ENCODE peak calls at places on chromosomes 4 and X, in seven cellular contexts. D is pancreas, J is fibroblast of lung, H is fibroblast of the aortic adventitia, W is hepatocyte, I is NT2/D1, V is fibroblast of mammary gland. C is an unnamed sample.

GRCh38 chr4:109171098-109171497 is 131.4 kb downstream of the COL25A1 start:
- DNase-seq in D (no peak), J (no peak), H (no peak), W (no peak), I (no peak), V (peak), C (no peak)

GRCh38 chrX:153969125-153969903 is 2.3 kb downstream of the HCFC1 start:
- DNase-seq in D (peak), J (no peak), H (no peak), W (no peak), I (no peak), V (no peak), C (no peak)

GRCh38 chrX:16022580-16023170 is 100.7 kb upstream of the GRPR start:
- DNase-seq in D (no peak), J (peak), H (peak), W (no peak), I (no peak), V (peak), C (no peak)

GRCh38 chr4:152099555-152099954 is 338.7 kb upstream of the GATB start:
- DNase-seq in D (no peak), J (no peak), H (no peak), W (no peak), I (no peak), V (no peak), C (no peak)

GRCh38 chr4:12943069-12943468 is 541.1 kb downstream of the RAB28 start:
- DNase-seq in D (no peak), J (no peak), H (no peak), W (no peak), I (no peak), V (no peak), C (no peak)

GRCh38 chr4:89788243-89789072 is 48.5 kb downstream of the SNCA start:
- DNase-seq in D (no peak), J (peak), H (peak), W (no peak), I (no peak), V (peak), C (peak)

GRCh38 chr4:122121593-122121992 is 30.5 kb upstream of the BLTP1 start:
- DNase-seq in D (no peak), J (no peak), H (no peak), W (no peak), I (no peak), V (no peak), C (no peak)

GRCh38 chr4:61333490-61333889 is 133.4 kb downstream of the ADGRL3 start:
- DNase-seq in D (no peak), J (no peak), H (no peak), W (no peak), I (no peak), V (no peak), C (no peak)

GRCh38 chr4:65880594-65880993 is 210.3 kb upstream of the EPHA5 start:
- DNase-seq in D (no peak), J (peak), H (peak), W (no peak), I (no peak), V (no peak), C (no peak)

DNA sequence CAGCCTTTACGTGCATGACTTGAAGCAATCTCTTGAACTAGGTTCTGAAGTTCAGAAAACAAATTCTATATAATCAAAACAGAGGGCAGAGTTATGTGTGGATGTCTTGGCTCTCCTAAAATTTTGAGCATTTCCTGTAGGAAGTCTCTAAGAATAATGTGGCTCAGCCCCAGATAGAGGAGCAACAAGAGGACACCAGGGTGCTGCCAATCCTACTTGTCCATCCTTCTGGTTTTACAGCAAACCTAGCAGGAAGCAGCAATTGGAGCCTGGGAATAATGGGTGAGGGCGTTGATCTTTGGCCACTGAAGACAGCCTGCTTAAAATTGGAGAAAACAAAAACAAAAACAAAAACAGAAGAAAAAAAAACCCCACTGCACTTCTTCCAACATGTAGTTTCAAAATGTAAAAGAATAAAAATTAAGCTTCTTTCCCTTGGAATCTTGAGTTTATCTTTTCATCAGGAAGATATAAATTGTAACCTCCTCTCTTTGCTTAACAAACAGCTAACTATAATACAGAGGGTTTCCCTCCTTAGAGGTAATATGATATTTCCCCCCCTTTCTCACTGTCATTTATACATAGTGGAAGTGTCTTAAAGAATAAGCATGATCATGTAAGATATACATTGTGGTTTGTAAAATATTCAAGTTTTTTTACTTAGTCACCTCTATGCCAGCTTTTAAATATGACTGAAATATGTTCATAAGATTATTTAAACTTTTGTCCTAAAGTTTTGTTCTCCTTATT is 130.6 kb downstream of the FBXO8 start:
- DNase-seq in D (no peak), J (no peak), H (no peak), W (no peak), I (no peak), V (no peak), C (no peak)
- H3K4me3 ChIP-seq in D (no peak), J (no peak), H (no peak), W (no peak), I (no peak), V (no peak), C (no peak)

DNA sequence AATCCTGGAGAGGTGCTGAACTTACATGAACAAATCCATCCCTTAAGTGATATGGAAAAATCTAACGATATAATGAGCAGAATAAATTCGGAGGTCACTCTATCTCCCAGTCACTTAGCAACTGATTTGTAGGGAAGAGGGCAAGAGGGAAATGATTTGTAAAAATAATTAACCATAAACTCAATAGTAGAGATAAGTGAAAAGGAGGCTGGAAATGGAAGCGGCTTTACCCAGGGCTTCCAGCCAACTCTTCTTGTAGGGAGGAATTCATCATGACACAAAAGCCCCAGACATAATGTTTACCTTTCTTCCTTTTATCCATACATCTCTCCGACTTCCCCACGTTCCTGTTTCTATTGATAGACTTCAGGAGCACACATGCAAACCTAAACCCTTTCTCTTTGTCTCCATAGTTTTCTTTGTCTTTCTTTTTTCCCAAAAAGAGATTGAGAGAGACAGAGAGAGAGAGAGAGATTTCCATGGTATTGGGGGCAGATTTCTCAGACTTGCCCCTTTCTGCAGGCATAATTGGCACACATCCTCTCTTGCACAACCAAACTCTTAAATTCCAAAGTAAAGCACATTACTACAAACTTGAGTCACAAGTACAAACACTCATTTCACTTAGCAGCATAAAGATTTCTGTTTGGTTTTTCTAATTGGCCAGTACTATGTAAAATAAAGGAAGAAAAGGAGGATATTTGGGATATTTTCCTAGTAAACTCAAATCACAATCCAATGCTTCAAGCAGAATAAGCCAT is 141.0 kb downstream of the MAPK10 start:
- DNase-seq in D (no peak), J (peak), H (peak), W (no peak), I (no peak), V (peak), C (no peak)
- H3K4me3 ChIP-seq in D (no peak), J (no peak), H (no peak), W (no peak), I (no peak), V (no peak), C (no peak)

GRCh38 chrX:68827848-68828562 is 816 bp upstream of the EFNB1 start:
- DNase-seq in D (peak), J (peak), H (peak), W (peak), I (peak), V (peak), C (peak)
- H3K4me3 ChIP-seq in D (no peak), J (no peak), H (peak), W (no peak), I (peak), V (peak), C (peak)

GRCh38 chrX:20383487-20383886 is 116.8 kb upstream of the RPS6KA3 start:
- DNase-seq in D (no peak), J (no peak), H (no peak), W (no peak), I (no peak), V (no peak), C (peak)

GRCh38 chrX:20382082-20382481 is 115.4 kb upstream of the RPS6KA3 start:
- DNase-seq in D (no peak), J (no peak), H (no peak), W (no peak), I (no peak), V (no peak), C (no peak)

GRCh38 chrX:20378291-20378920 is 111.7 kb upstream of the RPS6KA3 start:
- DNase-seq in D (no peak), J (peak), H (no peak), W (peak), I (no peak), V (peak), C (no peak)

GRCh38 chrX:20388594-20388993 is 121.9 kb upstream of the RPS6KA3 start:
- DNase-seq in D (no peak), J (peak), H (peak), W (no peak), I (no peak), V (no peak), C (no peak)

DNA sequence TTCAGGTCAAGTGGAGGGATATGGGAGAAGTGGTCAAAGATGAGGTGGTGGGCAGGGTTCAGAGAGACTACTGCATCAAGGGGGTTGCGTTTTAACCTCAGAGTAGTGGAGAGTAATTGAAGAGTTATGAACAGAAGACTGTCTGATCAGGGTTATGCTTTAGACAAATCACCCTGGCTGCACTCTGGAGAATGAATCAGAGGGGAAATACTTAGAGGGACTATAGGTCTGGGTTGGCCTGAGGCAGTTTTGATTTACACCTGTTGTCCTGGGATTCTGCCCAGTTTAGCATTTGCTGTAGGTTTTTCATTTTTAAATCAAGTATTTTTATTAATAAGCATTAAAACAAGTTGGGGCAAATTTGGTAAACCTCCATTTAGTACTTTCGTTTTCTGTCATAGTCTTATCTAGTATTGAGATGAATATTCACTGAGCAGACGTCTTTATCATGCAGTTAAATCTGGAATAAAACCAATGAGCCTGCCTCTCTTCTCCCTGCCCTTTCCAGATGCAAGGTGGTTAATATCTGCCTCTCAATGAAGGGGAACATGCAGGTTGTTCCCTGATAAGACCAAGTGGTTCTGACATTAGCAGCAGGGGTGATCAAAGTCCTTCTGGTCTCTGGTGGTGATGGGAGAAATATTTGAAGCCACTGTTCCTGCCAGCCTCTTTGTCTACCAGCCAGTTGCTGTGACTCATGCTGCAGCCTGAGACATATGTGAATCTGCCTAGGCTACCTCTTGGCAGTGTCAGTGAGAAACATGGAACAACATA is 116.0 kb upstream of the RPS6KA3 start:
- DNase-seq in D (no peak), J (no peak), H (no peak), W (peak), I (no peak), V (no peak), C (peak)
- H3K4me3 ChIP-seq in D (no peak), J (no peak), H (no peak), W (no peak), I (no peak), V (no peak), C (no peak)

GRCh38 chrX:13658602-13659001 is 5.7 kb downstream of the TCEANC start:
- DNase-seq in D (no peak), J (peak), H (peak), W (peak), I (no peak), V (peak), C (no peak)
- H3K4me3 ChIP-seq in D (no peak), J (no peak), H (no peak), W (no peak), I (no peak), V (no peak), C (no peak)

DNA sequence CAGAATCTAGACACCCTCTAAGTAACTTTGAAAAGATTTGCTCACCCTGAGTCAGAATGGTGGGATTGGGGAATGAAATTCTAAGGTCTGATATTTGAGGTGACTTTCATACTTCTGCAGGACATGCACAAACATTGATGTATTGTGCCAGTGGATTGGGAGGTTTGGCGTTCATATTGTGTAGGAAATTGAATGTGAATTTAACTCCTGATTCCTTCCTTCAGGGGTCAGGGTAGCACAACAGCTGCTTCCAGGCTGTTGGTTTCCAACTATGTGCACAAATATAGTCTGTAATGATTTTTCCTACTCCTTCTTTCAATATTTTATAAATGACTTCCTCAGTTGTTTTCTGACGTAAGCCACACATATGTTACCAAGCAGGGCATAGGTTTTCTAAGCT is 3.1 kb downstream of the IL1RAPL1 start:
- DNase-seq in D (no peak), J (peak), H (peak), W (no peak), I (no peak), V (no peak), C (no peak)
- H3K4me3 ChIP-seq in D (no peak), J (no peak), H (peak), W (no peak), I (no peak), V (no peak), C (no peak)

DNA sequence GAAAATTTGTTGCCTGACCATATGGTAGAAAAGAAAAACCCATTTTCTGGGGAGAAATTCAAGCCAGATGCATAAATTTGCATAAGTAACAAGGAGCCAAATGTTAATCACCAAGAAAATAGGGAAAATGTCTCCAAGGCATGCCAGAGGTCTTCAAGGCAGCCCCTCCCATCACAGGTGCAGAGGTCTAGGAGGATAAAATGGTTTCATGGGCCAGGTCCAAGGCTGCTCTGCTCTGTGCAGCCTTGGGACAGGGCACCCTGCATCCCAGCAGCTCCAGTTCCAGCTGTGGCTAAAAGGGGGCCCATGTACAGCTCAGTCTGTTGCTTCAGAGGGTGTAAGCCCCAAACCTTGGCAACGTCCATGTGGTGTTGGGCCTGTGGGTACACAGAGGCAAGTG is 200.0 kb downstream of the LARP7 start:
- DNase-seq in D (no peak), J (no peak), H (no peak), W (no peak), I (no peak), V (no peak), C (no peak)
- H3K4me3 ChIP-seq in D (no peak), J (no peak), H (no peak), W (no peak), I (no peak), V (no peak), C (no peak)

C was measured in SJCRH30.